ENCODE peak calls at places on chromosomes 2 and 18, in five cellular contexts. R is ovary, E is K562, B is esophagus squamous epithelium, M is fibroblast of pulmonary artery. Y is an unnamed sample.

GRCh38 chr2:53782681-53783080 is 4.1 kb downstream of the ASB3 start:
- DNase-seq in R (no peak), E (no peak), B (no peak), M (no peak), Y (no peak)

GRCh38 chr2:72001937-72002690 is 145.5 kb downstream of the CYP26B1 start:
- DNase-seq in R (no peak), E (peak), B (no peak), M (no peak), Y (no peak)

GRCh38 chr18:25490316-25490715 is 138.3 kb upstream of the ZNF521 start:
- DNase-seq in R (no peak), E (no peak), B (no peak), M (no peak), Y (no peak)

GRCh38 chr2:144326845-144327244 is 193.1 kb downstream of the ZEB2 start:
- DNase-seq in R (no peak), E (no peak), B (no peak), M (no peak), Y (no peak)

GRCh38 chr2:236955675-236956618 is 129.7 kb upstream of the COPS8 start:
- DNase-seq in R (no peak), E (peak), B (no peak), M (no peak), Y (no peak)

GRCh38 chr2:212005077-212005671 is 533.4 kb downstream of the ERBB4 start:
- DNase-seq in R (no peak), E (peak), B (no peak), M (peak), Y (peak)

GRCh38 chr2:145350011-145350410 is 830.1 kb upstream of the ZEB2 start:
- DNase-seq in R (no peak), E (no peak), B (no peak), M (peak), Y (peak)

GRCh38 chr2:229868794-229869193 is 53.0 kb downstream of the TRIP12 start:
- DNase-seq in R (no peak), E (no peak), B (no peak), M (no peak), Y (no peak)

GRCh38 chr18:62073882-62074281 is 113.0 kb downstream of the PIGN start:
- DNase-seq in R (no peak), E (no peak), B (no peak), M (no peak), Y (no peak)

GRCh38 chr2:6372317-6372903 is 493.3 kb downstream of the CMPK2 start:
- DNase-seq in R (no peak), E (no peak), B (no peak), M (peak), Y (no peak)

GRCh38 chr2:231563378-231563961 is 29.2 kb upstream of the TEX44 start:
- DNase-seq in R (peak), E (peak), B (no peak), M (peak), Y (peak)

GRCh38 chr2:53670351-53670750 is 97.3 kb upstream of the CHAC2 start:
- DNase-seq in R (no peak), E (no peak), B (no peak), M (peak), Y (no peak)

DNA sequence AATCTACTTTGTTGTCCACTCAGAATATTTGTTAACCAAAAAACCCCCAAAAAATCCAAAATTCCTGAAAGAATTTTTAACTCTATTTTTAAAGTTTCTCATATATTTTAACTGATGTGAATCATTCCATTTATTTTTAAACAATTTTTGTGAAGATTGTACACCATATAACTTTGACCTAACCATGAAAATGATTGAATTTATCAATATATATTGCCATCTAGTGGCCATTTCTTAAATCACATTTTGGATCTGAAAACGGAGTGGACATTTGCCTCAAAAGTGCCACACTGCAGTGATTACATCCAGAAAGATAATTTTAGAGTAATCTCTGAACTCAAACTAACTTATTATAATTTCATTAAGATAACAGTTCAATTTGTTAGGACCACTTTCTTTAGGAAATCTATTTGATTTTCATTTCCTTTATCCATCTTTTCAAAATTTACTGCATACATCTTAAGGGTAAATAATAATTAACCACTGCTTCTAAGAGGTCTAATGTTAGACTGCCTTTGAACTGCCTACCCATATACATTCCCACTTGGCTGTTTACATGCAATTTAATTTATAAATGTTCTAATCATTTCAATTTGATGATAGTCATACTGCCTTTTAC is 71.1 kb downstream of the DSC3 start:
- DNase-seq in R (no peak), E (peak), B (no peak), M (peak), Y (no peak)
- TF ChIP-seq CTCF in R (peak), E (peak), B (peak), M (peak), Y (peak)

DNA sequence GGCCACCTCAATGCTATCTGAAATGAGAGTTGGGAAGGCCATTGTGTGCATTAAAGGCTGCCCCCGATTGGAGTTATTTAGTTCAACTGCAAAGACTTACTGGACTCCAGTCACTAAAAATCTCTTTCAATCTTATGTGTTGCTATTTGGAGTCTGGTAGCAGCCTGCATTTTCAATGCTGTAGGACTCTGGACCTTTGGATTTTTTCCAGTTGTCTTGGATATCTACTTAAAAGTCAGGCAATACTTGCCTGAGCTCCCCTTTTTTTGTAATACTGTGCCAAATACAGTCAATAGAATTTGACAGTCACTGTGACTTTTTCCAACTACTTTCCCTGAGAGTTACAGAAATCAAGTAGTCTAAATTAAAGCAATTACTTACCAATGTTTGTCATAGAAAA is 282.0 kb downstream of the TRIB2 start:
- DNase-seq in R (no peak), E (no peak), B (no peak), M (no peak), Y (peak)
- H3K4me3 ChIP-seq in R (no peak), E (no peak), B (no peak), M (no peak), Y (no peak)

GRCh38 chr2:136448986-136449780 is 316.2 kb upstream of the THSD7B start:
- DNase-seq in R (no peak), E (no peak), B (no peak), M (no peak), Y (no peak)
- TF ChIP-seq CTCF in R (no peak), E (no peak), B (no peak), M (no peak), Y (no peak)

DNA sequence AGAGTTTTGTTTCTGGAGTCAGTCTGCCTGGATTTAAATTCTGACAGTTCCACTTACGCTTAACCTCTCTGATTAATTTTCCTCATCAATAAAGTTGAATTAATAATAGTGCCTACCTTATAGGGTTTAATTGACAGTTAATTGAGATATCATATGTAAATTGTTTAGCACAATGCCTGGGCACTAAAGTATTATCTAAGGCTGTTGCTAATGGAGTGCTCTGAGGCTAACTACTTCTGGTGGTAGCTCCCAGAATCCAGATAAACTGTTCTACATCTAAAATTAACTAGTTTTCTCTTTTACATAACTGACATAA is 185.6 kb upstream of the STON1 start:
- DNase-seq in R (no peak), E (no peak), B (no peak), M (no peak), Y (no peak)
- H3K4me3 ChIP-seq in R (no peak), E (no peak), B (peak), M (peak), Y (peak)

GRCh38 chr2:39530423-39530866 is 93.4 kb upstream of the MAP4K3 start:
- DNase-seq in R (no peak), E (no peak), B (no peak), M (peak), Y (peak)
- TF ChIP-seq CTCF in R (no peak), E (peak), B (no peak), M (peak), Y (no peak)

DNA sequence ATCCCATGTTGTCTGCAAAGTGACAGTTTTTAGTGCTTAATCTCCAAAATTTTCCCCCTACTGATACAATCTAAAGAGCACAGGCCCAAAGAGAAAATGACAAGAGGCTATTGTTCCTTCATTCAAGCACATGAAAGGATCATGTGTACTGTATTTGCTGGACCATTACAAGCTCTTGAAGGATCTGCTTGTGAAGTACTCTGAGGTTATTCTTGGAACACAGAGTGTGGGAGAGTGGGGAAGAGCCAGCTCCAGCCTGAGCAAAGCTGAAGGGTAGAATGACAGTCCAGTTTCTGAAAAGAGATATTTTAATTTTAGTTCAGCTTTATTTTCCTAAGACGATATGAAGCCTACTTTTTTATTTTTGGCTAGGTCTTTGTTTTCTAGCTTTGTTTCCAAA is 112.2 kb downstream of the GALNT3 start:
- DNase-seq in R (no peak), E (no peak), B (no peak), M (no peak), Y (no peak)
- H3K4me3 ChIP-seq in R (no peak), E (no peak), B (no peak), M (no peak), Y (no peak)

GRCh38 chr2:140085674-140086073 is 1305.5 kb upstream of the NXPH2 start:
- DNase-seq in R (no peak), E (no peak), B (no peak), M (peak), Y (no peak)
- TF ChIP-seq CTCF in R (no peak), E (no peak), B (no peak), M (peak), Y (no peak)

Y was measured in osteoblast.